ENCODE peak calls at places on chromosomes 13 and 19, in four cellular contexts. N is GM23338; B is SJCRH30; E is CD8-positive, alpha-beta memory T cell. W is an unnamed sample.

GRCh38 chr19:47445937-47446402 is 25.7 kb downstream of the SLC8A2 start:
- DNase-seq in E (peak; percentile 56), N (peak; percentile 67), B (no peak), W (no peak)

GRCh38 chr13:73521291-73521626 is 462.5 kb downstream of the KLF5 start:
- DNase-seq in E (no peak), B (no peak), N (no peak), W (no peak)

GRCh38 chr19:18488838-18489626 is 32.8 kb downstream of the ELL start:
- DNase-seq in E (no peak), N (peak; percentile 85), B (no peak), W (no peak)

GRCh38 chr13:59024434-59024833 is 1139.3 kb downstream of the DIAPH3 start:
- DNase-seq in E (no peak), B (no peak), N (no peak), W (no peak)

GRCh38 chr13:111929036-111929616 is 137.8 kb upstream of the SOX1 start:
- DNase-seq in E (no peak), B (no peak), N (no peak), W (no peak)

GRCh38 chr19:31392514-31392913 is 43.3 kb upstream of the TSHZ3 start:
- DNase-seq in B (no peak), N (no peak), E (no peak), W (no peak)

GRCh38 chr19:31784631-31785237 is 435.5 kb upstream of the TSHZ3 start:
- DNase-seq in N (no peak), E (no peak), B (peak; percentile 86), W (no peak)

GRCh38 chr13:41139296-41139966 is 6.8 kb upstream of the KBTBD6 start:
- DNase-seq in N (no peak), E (no peak), B (no peak), W (no peak)

GRCh38 chr13:44810067-44810840 is 179.0 kb downstream of the NUFIP1 start:
- DNase-seq in E (no peak), N (no peak), B (no peak), W (no peak)

GRCh38 chr19:12095111-12095790 is 30.7 kb downstream of the ZNF844 start:
- DNase-seq in N (no peak), B (no peak), E (no peak), W (no peak)

GRCh38 chr19:20077791-20078463 is at the start of gene ZNF90:
- DNase-seq in B (peak; percentile 89), N (peak; percentile 100), E (peak; percentile 87), W (no peak)

GRCh38 chr19:11247934-11248333 is 8.5 kb downstream of the ANGPTL8 start:
- DNase-seq in E (no peak), B (no peak), N (no peak), W (no peak)

GRCh38 chr13:20475927-20476691 is 49.5 kb downstream of the CRYL1 start:
- DNase-seq in N (peak; percentile 43), E (peak; percentile 79), B (no peak), W (no peak)

GRCh38 chr13:43411741-43412140 is 375.0 kb downstream of the ENOX1 start:
- DNase-seq in E (no peak), B (peak; percentile 19), N (no peak), W (no peak)

GRCh38 chr19:16896098-16896912 is 7.5 kb downstream of the F2RL3 start:
- DNase-seq in E (no peak), B (peak; percentile 62), N (peak; percentile 63), W (no peak)

GRCh38 chr19:47729468-47729798 is 15.9 kb upstream of the NOP53 start:
- DNase-seq in B (no peak), E (no peak), N (peak; percentile 66), W (no peak)

GRCh38 chr19:13207237-13208130 is 57.3 kb downstream of the IER2 start:
- DNase-seq in B (no peak), E (no peak), N (peak; percentile 72), W (no peak)

GRCh38 chr13:20561731-20562130 is 5.2 kb upstream of the IFT88 start:
- DNase-seq in B (no peak), N (no peak), E (no peak), W (no peak)

GRCh38 chr19:56837892-56838679 is 2.4 kb downstream of the PEG3 start:
- DNase-seq in E (no peak), B (peak; percentile 68), N (no peak), W (no peak)

GRCh38 chr13:92315265-92315664 is 911.3 kb upstream of the GPC6 start:
- DNase-seq in B (no peak), E (no peak), N (no peak), W (no peak)

GRCh38 chr13:38350114-38350617 is 515 bp downstream of the UFM1 start:
- DNase-seq in E (no peak), N (peak; percentile 51), B (peak; percentile 55), W (no peak)

GRCh38 chr19:401836-402535 is 7.0 kb downstream of the C2CD4C start:
- DNase-seq in E (no peak), B (no peak), N (no peak), W (no peak)

GRCh38 chr13:104648291-104648690 is 1582.1 kb upstream of the SLC10A2 start:
- DNase-seq in B (no peak), E (no peak), N (no peak), W (no peak)

GRCh38 chr19:28019371-28019770 is 1193.6 kb downstream of the UQCRFS1 start:
- DNase-seq in E (no peak), N (no peak), B (no peak), W (no peak)

GRCh38 chr13:93248627-93249047 is 22.0 kb downstream of the GPC6 start:
- DNase-seq in N (peak; percentile 72), B (peak; percentile 45), E (no peak), W (no peak)

GRCh38 chr19:7076151-7076550 is 6.6 kb downstream of the ZNF557 start:
- DNase-seq in B (no peak), E (no peak), N (no peak), W (no peak)

GRCh38 chr19:6530385-6531162 is at the start of gene TNFSF9:
- DNase-seq in B (no peak), E (peak; percentile 76), N (peak; percentile 87), W (peak; percentile 72)

GRCh38 chr19:53158119-53158656 is 665 bp downstream of the ZNF347 start:
- DNase-seq in E (peak; percentile 15), N (peak; percentile 61), B (peak; percentile 54), W (no peak)

GRCh38 chr13:99985886-99986527 is 4.4 kb downstream of the ZIC2 start:
- DNase-seq in N (no peak), B (no peak), E (no peak), W (no peak)

GRCh38 chr13:27620377-27621115 is at the start of gene LNX2:
- DNase-seq in E (peak; percentile 95), N (peak; percentile 98), B (peak; percentile 98), W (no peak)

GRCh38 chr19:28489126-28489660 is 723.8 kb downstream of the UQCRFS1 start:
- DNase-seq in B (no peak), E (no peak), N (peak; percentile 24), W (no peak)

GRCh38 chr13:112165712-112166111 is 98.8 kb downstream of the SOX1 start:
- DNase-seq in N (peak; percentile 14), B (no peak), E (no peak), W (no peak)

GRCh38 chr13:25992076-25992475 is 59.7 kb downstream of the SHISA2 start:
- DNase-seq in E (no peak), B (no peak), N (no peak), W (no peak)

GRCh38 chr19:18610245-18610555 is 2.5 kb upstream of the TMEM59L start:
- DNase-seq in N (no peak), E (no peak), B (peak; percentile 33), W (no peak)

GRCh38 chr19:572891-573825 is 762 bp downstream of the BSG start:
- DNase-seq in B (peak; percentile 72), N (peak; percentile 59), E (no peak), W (no peak)

GRCh38 chr19:6521718-6522646 is 8.8 kb upstream of the TNFSF9 start:
- DNase-seq in B (no peak), N (peak; percentile 12), E (peak; percentile 84), W (no peak)

GRCh38 chr13:24184265-24184841 is 23.8 kb downstream of the SPATA13 start:
- DNase-seq in B (no peak), E (no peak), N (no peak), W (no peak)
- H3K27ac ChIP-seq in B (no peak overlapping the region), E (no peak overlapping the region), N (no peak overlapping the region), W (no peak overlapping the region)

GRCh38 chr19:2339644-2340310 is 11.3 kb downstream of the SPPL2B start:
- DNase-seq in N (no peak), B (no peak), E (no peak), W (no peak)
- H3K4me3 ChIP-seq in N (no peak overlapping the region), B (no peak overlapping the region), E (no peak overlapping the region), W (no peak overlapping the region)

GRCh38 chr19:40862785-40863184 is 12.5 kb upstream of the CYP2A6 start:
- DNase-seq in B (no peak), E (no peak), N (no peak), W (peak; percentile 0)
- H3K27ac ChIP-seq in B (no peak overlapping the region), E (no peak overlapping the region), N (no peak overlapping the region), W (no peak overlapping the region)

DNA sequence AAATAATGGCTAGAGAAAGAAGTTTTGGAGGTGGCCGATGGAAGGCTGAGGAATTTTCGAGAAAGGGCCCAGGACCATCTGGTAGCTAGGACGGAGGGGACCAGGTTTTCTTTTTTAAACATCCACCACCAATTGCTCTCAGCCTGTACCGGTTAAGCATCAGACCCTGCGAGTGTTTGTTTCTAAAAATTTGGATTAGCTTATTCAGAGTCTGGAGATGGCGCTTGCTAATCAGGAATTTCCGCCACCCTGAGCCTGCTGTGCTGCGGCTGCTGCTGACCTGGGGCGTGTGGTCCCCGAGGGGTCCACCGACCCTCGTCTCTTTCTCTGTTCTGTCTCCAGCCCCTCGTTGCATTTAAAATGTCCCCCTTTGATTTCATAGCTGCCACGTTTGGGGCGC is 2.0 kb downstream of the UHRF1 start:
- DNase-seq in N (no peak), B (no peak), E (no peak), W (no peak)
- H3K4me3 ChIP-seq in N (peak overlapping the region; percentile 30), B (peak overlapping the region; percentile 97), E (peak overlapping the region; percentile 73), W (peak overlapping the region; percentile 92)

GRCh38 chr13:114099918-114100445 is 32.4 kb downstream of the RASA3 start:
- DNase-seq in B (no peak), N (peak; percentile 53), E (no peak), W (no peak)
- H3K27ac ChIP-seq in B (no peak overlapping the region), N (no peak overlapping the region), E (no peak overlapping the region), W (no peak overlapping the region)

W was measured in SK-N-MC.